ENCODE peak calls at places on chromosomes 3 and 15, in six cellular contexts. B, G, T, Z, X and V are unnamed samples.

GRCh38 chr15:83078712-83079111 is 11.7 kb upstream of the BTBD1 start:
- DNase-seq in T (no peak), B (no peak), G (no peak), X (no peak), Z (no peak), V (no peak)

GRCh38 chr15:101526021-101526420 is 36.5 kb upstream of the PCSK6 start:
- DNase-seq in B (no peak), X (no peak), Z (no peak), T (no peak), G (no peak), V (no peak)

GRCh38 chr3:194086251-194087075 is 49.5 kb upstream of the HES1 start:
- DNase-seq in G (no peak), T (no peak), B (no peak), X (peak; percentile 48), Z (no peak), V (no peak)

GRCh38 chr3:66957357-66957756 is 40.8 kb upstream of the KBTBD8 start:
- DNase-seq in X (no peak), B (no peak), G (no peak), Z (no peak), T (no peak), V (no peak)

GRCh38 chr3:36591959-36592358 is 172.4 kb downstream of the DCLK3 start:
- DNase-seq in B (no peak), Z (no peak), G (no peak), X (no peak), T (peak; percentile 48), V (no peak)

GRCh38 chr3:32283304-32283703 is 44.8 kb downstream of the CMTM8 start:
- DNase-seq in G (peak; percentile 50), B (no peak), Z (no peak), X (no peak), T (no peak), V (no peak)

GRCh38 chr3:11053926-11054503 is 61.5 kb downstream of the SLC6A1 start:
- DNase-seq in X (no peak), Z (no peak), G (no peak), T (no peak), B (no peak), V (no peak)

GRCh38 chr3:157204431-157204830 is 44.5 kb upstream of the CCNL1 start:
- DNase-seq in X (peak; percentile 53), Z (no peak), T (peak; percentile 67), G (no peak), B (no peak), V (no peak)

GRCh38 chr3:193826126-193826795 is 233.3 kb downstream of the OPA1 start:
- DNase-seq in T (peak; percentile 34), Z (no peak), X (no peak), B (no peak), G (peak; percentile 78), V (no peak)

GRCh38 chr3:43996379-43997301 is 245.0 kb upstream of the TOPAZ1 start:
- DNase-seq in X (peak; percentile 62), G (no peak), T (no peak), B (no peak), Z (peak; percentile 58), V (peak; percentile 68)

GRCh38 chr15:52309154-52309548 is 13.5 kb upstream of the MYO5C start:
- DNase-seq in X (no peak), Z (no peak), G (no peak), T (no peak), B (no peak), V (peak; percentile 23)

GRCh38 chr15:60605879-60606304 is 127.0 kb upstream of the ICE2 start:
- DNase-seq in X (no peak), G (peak; percentile 59), B (no peak), T (peak; percentile 81), Z (peak; percentile 40), V (no peak)

GRCh38 chr3:74033366-74033765 is 408.6 kb upstream of the PDZRN3 start:
- DNase-seq in Z (no peak), X (no peak), G (no peak), B (no peak), T (no peak), V (no peak)

GRCh38 chr15:54585063-54585462 is 606.8 kb downstream of the UNC13C start:
- DNase-seq in G (no peak), X (no peak), B (no peak), Z (no peak), T (no peak), V (no peak)

GRCh38 chr3:150899141-150899540 is 6.1 kb downstream of the MINDY4B start:
- DNase-seq in G (no peak), X (no peak), B (no peak), Z (no peak), T (no peak), V (no peak)

GRCh38 chr3:182809523-182809922 is 16.2 kb downstream of the ATP11B start:
- DNase-seq in T (no peak), G (no peak), X (no peak), Z (no peak), B (no peak), V (no peak)

GRCh38 chr15:52735231-52736089 is 54.7 kb downstream of the ONECUT1 start:
- DNase-seq in G (peak; percentile 51), T (peak; percentile 71), X (peak; percentile 87), B (peak; percentile 76), Z (peak; percentile 79), V (peak; percentile 65)

GRCh38 chr3:24433838-24434591 is 60.6 kb downstream of the THRB start:
- DNase-seq in G (no peak), B (no peak), T (no peak), X (no peak), Z (no peak), V (no peak)

GRCh38 chr15:88234711-88235110 is 21.8 kb downstream of the NTRK3 start:
- DNase-seq in G (no peak), B (no peak), Z (no peak), T (no peak), X (no peak), V (no peak)

GRCh38 chr15:80403712-80404056 is 498 bp upstream of the ARNT2 start:
- DNase-seq in B (peak; percentile 72), G (peak; percentile 28), Z (peak; percentile 27), X (no peak), T (no peak), V (peak; percentile 28)

GRCh38 chr3:56110886-56111285 is 357.4 kb downstream of the ERC2 start:
- DNase-seq in G (no peak), X (no peak), Z (no peak), B (no peak), T (no peak), V (no peak)

GRCh38 chr3:40452876-40453730 is 4.0 kb upstream of the RPL14 start:
- DNase-seq in B (peak; percentile 95), Z (peak; percentile 95), T (peak; percentile 98), X (peak; percentile 96), G (peak; percentile 100), V (peak; percentile 94)

GRCh38 chr3:40452057-40452456 is 5.1 kb upstream of the RPL14 start:
- DNase-seq in G (no peak), B (no peak), X (no peak), T (no peak), Z (no peak), V (no peak)

GRCh38 chr3:40452562-40452875 is 4.6 kb upstream of the RPL14 start:
- DNase-seq in Z (no peak), T (no peak), G (no peak), B (no peak), X (no peak), V (no peak)

GRCh38 chr3:40450438-40450837 is 6.7 kb upstream of the RPL14 start:
- DNase-seq in Z (no peak), G (no peak), X (no peak), T (no peak), B (no peak), V (no peak)

DNA sequence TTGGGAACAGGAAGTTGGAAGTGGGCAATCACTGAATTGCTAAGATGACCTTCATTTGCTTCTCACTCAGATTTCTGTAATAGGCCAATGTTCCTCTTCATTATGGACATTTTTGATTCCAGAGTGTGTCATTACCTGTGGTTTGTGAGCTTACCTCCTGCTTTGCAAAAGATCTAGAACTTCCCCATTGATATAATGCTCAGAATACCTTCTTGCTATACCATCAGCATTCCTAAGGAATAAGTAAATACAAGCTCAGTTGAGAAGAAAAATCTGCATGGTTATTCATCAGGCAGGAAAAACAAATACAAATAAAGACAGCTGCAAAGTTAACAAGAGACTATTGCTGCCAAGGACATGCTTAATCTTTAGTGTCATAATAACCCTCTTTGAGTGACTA is 5.6 kb upstream of the RPL14 start:
- DNase-seq in T (no peak), G (no peak), Z (no peak), B (no peak), X (no peak), V (no peak)
- TF ChIP-seq CTCF in T (no peak), G (no peak), Z (no peak), B (no peak), X (no peak), V (no peak)

GRCh38 chr3:180633722-180634121 is 31.8 kb downstream of the TTC14 start:
- DNase-seq in X (no peak), G (no peak), T (no peak), B (no peak), Z (peak; percentile 7), V (no peak)

GRCh38 chr3:180626844-180627243 is 24.9 kb downstream of the TTC14 start:
- DNase-seq in G (no peak), X (no peak), Z (no peak), T (no peak), B (no peak), V (peak; percentile 19)

GRCh38 chr3:180630360-180630759 is 28.4 kb downstream of the TTC14 start:
- DNase-seq in Z (no peak), B (no peak), T (no peak), G (no peak), X (no peak), V (no peak)

DNA sequence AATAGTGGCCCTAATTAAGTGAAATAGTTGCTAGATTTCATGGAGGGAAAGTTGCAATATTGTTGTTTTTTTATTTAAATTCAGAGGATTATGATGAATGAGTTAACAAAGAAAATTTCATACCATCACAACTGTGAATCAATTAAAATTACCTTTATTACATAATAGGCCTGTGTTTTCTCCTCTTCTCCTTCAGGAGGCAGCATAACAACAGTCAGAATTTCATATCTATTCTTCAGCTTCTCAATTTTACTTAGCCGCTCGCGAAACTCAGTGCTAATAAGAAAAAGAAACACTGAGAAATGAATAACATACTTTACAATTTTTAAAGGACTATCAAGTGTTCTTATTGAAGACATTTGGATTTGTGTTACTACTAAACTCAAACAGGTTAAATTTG is 29.4 kb downstream of the TTC14 start:
- DNase-seq in T (no peak), B (no peak), G (no peak), X (peak; percentile 4), Z (no peak), V (no peak)
- TF ChIP-seq CTCF in T (peak; percentile 16), B (peak; percentile 28), G (no peak), X (peak; percentile 47), Z (no peak), V (peak; percentile 17)

DNA sequence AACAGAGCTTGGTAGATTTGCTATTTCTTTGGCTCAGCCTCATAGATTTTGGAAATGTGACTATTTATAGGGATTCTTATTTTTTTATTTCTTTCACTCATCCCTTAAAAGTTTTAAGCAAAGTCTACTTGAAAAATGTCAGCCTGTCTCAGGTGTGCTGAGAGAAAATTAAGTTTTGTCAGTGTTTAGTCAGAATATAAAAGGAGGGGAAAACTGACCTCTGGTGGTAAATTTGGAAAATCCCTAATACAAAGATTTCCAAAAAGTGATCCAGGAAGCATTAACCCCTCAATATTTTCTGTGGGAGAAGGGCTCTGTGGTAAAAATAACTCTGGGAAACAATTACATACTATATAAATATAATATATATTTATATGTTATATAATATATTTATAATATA is 41.0 kb upstream of the FRMD4B start:
- DNase-seq in B (no peak), T (no peak), G (no peak), X (no peak), Z (no peak), V (no peak)
- TF ChIP-seq CTCF in B (peak; percentile 53), T (no peak), G (no peak), X (no peak), Z (peak; percentile 31), V (no peak)

GRCh38 chr15:77546870-77547269 is 85.8 kb downstream of the LINGO1 start:
- DNase-seq in X (peak; percentile 47), Z (no peak), T (no peak), B (no peak), G (no peak), V (no peak)
- TF ChIP-seq CTCF in X (peak; percentile 35), Z (no peak), T (no peak), B (no peak), G (no peak), V (no peak)